ENCODE peak calls at places on chromosome 6, in five cellular contexts. One of them, this sample, is unnamed. For H3K27me3, the result is how much of the 10 kb centered on the place peaks cover.

GRCh38 chr6:66226099-66226498 is 519.1 kb upstream of the EYS start:
- DNase-seq in tibial nerve: no peak
- DNase-seq in transverse colon: no peak
- DNase-seq in ovary: no peak
- DNase-seq in fibroblast of lung: no peak
- DNase-seq in this sample: no peak

GRCh38 chr6:29905286-29905685 is 37.0 kb upstream of the HLA-A start:
- DNase-seq in tibial nerve: no peak
- DNase-seq in transverse colon: no peak
- DNase-seq in ovary: no peak
- DNase-seq in fibroblast of lung: no peak
- DNase-seq in this sample: no peak

GRCh38 chr6:30931959-30932645 is at the start of gene SFTA2:
- DNase-seq in tibial nerve: no peak
- DNase-seq in transverse colon: no peak
- DNase-seq in ovary: no peak
- DNase-seq in fibroblast of lung: no peak
- DNase-seq in this sample: no peak

GRCh38 chr6:13568970-13569369 is 5.4 kb upstream of the SIRT5 start:
- DNase-seq in tibial nerve: no peak
- DNase-seq in transverse colon: no peak
- DNase-seq in ovary: no peak
- DNase-seq in fibroblast of lung: no peak
- DNase-seq in this sample: no peak

GRCh38 chr6:42136508-42137191 is 5.8 kb downstream of the C6orf132 start:
- DNase-seq in tibial nerve: no peak
- DNase-seq in transverse colon: peak
- DNase-seq in ovary: no peak
- DNase-seq in fibroblast of lung: peak
- DNase-seq in this sample: peak

GRCh38 chr6:88662653-88663174 is 300.7 kb downstream of the RNGTT start:
- DNase-seq in tibial nerve: no peak
- DNase-seq in transverse colon: no peak
- DNase-seq in ovary: no peak
- DNase-seq in fibroblast of lung: no peak
- DNase-seq in this sample: no peak

GRCh38 chr6:169642455-169642854 is 59.4 kb downstream of the WDR27 start:
- DNase-seq in tibial nerve: no peak
- DNase-seq in transverse colon: no peak
- DNase-seq in ovary: no peak
- DNase-seq in fibroblast of lung: no peak
- DNase-seq in this sample: no peak

GRCh38 chr6:79670789-79671188 is 39.7 kb downstream of the SH3BGRL2 start:
- DNase-seq in tibial nerve: no peak
- DNase-seq in transverse colon: no peak
- DNase-seq in ovary: no peak
- DNase-seq in fibroblast of lung: no peak
- DNase-seq in this sample: peak

GRCh38 chr6:149781715-149782114 is 32.2 kb downstream of the PCMT1 start:
- DNase-seq in tibial nerve: no peak
- DNase-seq in transverse colon: no peak
- DNase-seq in ovary: no peak
- DNase-seq in fibroblast of lung: no peak
- DNase-seq in this sample: no peak

GRCh38 chr6:155303361-155303870 is 10.9 kb downstream of the TFB1M start:
- DNase-seq in tibial nerve: no peak
- DNase-seq in transverse colon: no peak
- DNase-seq in ovary: no peak
- DNase-seq in fibroblast of lung: peak
- DNase-seq in this sample: peak

GRCh38 chr6:24743944-24744335 is 25.0 kb upstream of the C6orf62 start:
- DNase-seq in tibial nerve: no peak
- DNase-seq in transverse colon: no peak
- DNase-seq in ovary: no peak
- DNase-seq in fibroblast of lung: no peak
- DNase-seq in this sample: no peak

GRCh38 chr6:114108119-114109002 is 137.4 kb upstream of the HDAC2 start:
- DNase-seq in tibial nerve: peak
- DNase-seq in transverse colon: peak
- DNase-seq in ovary: no peak
- DNase-seq in fibroblast of lung: peak
- DNase-seq in this sample: peak

GRCh38 chr6:17816921-17817611 is 110.3 kb upstream of the NUP153 start:
- DNase-seq in tibial nerve: no peak
- DNase-seq in transverse colon: no peak
- DNase-seq in ovary: no peak
- DNase-seq in fibroblast of lung: peak
- DNase-seq in this sample: no peak

GRCh38 chr6:73461537-73462350 is at the start of gene MTO1:
- DNase-seq in tibial nerve: peak
- DNase-seq in transverse colon: peak
- DNase-seq in ovary: peak
- DNase-seq in fibroblast of lung: peak
- DNase-seq in this sample: peak

GRCh38 chr6:69895396-69895795 is 29.0 kb downstream of the COL19A1 start:
- DNase-seq in tibial nerve: no peak
- DNase-seq in transverse colon: no peak
- DNase-seq in ovary: no peak
- DNase-seq in fibroblast of lung: no peak
- DNase-seq in this sample: no peak

GRCh38 chr6:136404627-136405310 is 115.1 kb upstream of the BCLAF1 start:
- DNase-seq in tibial nerve: no peak
- DNase-seq in transverse colon: no peak
- DNase-seq in ovary: no peak
- DNase-seq in fibroblast of lung: no peak
- DNase-seq in this sample: no peak

GRCh38 chr6:138485005-138485545 is 14.2 kb downstream of the NHSL1 start:
- DNase-seq in tibial nerve: no peak
- DNase-seq in transverse colon: no peak
- DNase-seq in ovary: no peak
- DNase-seq in fibroblast of lung: peak
- DNase-seq in this sample: no peak

GRCh38 chr6:28802417-28803336 is 121.1 kb downstream of the TRIM27 start:
- DNase-seq in tibial nerve: no peak
- DNase-seq in transverse colon: no peak
- DNase-seq in ovary: no peak
- DNase-seq in fibroblast of lung: peak
- DNase-seq in this sample: peak

GRCh38 chr6:144083172-144083571 is 12.2 kb downstream of the SF3B5 start:
- DNase-seq in tibial nerve: no peak
- DNase-seq in transverse colon: no peak
- DNase-seq in ovary: no peak
- DNase-seq in fibroblast of lung: no peak
- DNase-seq in this sample: no peak

GRCh38 chr6:112330877-112331260 is 16.3 kb upstream of the RFPL4B start:
- DNase-seq in tibial nerve: no peak
- DNase-seq in transverse colon: no peak
- DNase-seq in ovary: no peak
- DNase-seq in fibroblast of lung: no peak
- DNase-seq in this sample: no peak

GRCh38 chr6:169858935-169859351 is 107.5 kb downstream of the ERMARD start:
- DNase-seq in tibial nerve: no peak
- DNase-seq in transverse colon: no peak
- DNase-seq in ovary: no peak
- DNase-seq in fibroblast of lung: no peak
- DNase-seq in this sample: peak

GRCh38 chr6:43883698-43884659 is 114.0 kb downstream of the VEGFA start:
- DNase-seq in tibial nerve: no peak
- DNase-seq in transverse colon: no peak
- DNase-seq in ovary: no peak
- DNase-seq in fibroblast of lung: no peak
- DNase-seq in this sample: no peak

GRCh38 chr6:7138921-7139358 is 31.2 kb downstream of the RREB1 start:
- DNase-seq in tibial nerve: no peak
- DNase-seq in transverse colon: peak
- DNase-seq in ovary: no peak
- DNase-seq in fibroblast of lung: no peak
- DNase-seq in this sample: peak

GRCh38 chr6:121830759-121831158 is 395.3 kb downstream of the GJA1 start:
- DNase-seq in tibial nerve: no peak
- DNase-seq in transverse colon: no peak
- DNase-seq in ovary: no peak
- DNase-seq in fibroblast of lung: no peak
- DNase-seq in this sample: no peak

GRCh38 chr6:125781307-125781868 is 9.4 kb upstream of the NCOA7 start:
- DNase-seq in tibial nerve: no peak
- DNase-seq in transverse colon: peak
- DNase-seq in ovary: no peak
- DNase-seq in fibroblast of lung: peak
- DNase-seq in this sample: no peak

GRCh38 chr6:84623956-84624680 is 140.3 kb downstream of the TBX18 start:
- DNase-seq in tibial nerve: peak
- DNase-seq in transverse colon: no peak
- DNase-seq in ovary: no peak
- DNase-seq in fibroblast of lung: peak
- DNase-seq in this sample: peak

GRCh38 chr6:95686858-95687257 is 109.5 kb downstream of the MANEA start:
- DNase-seq in tibial nerve: no peak
- DNase-seq in transverse colon: no peak
- DNase-seq in ovary: no peak
- DNase-seq in fibroblast of lung: no peak
- DNase-seq in this sample: no peak

GRCh38 chr6:36386495-36387439 is 702 bp downstream of the ETV7 start:
- DNase-seq in tibial nerve: peak
- DNase-seq in transverse colon: peak
- DNase-seq in ovary: peak
- DNase-seq in fibroblast of lung: peak
- DNase-seq in this sample: peak

GRCh38 chr6:5850848-5851255 is 155.9 kb downstream of the NRN1 start:
- DNase-seq in tibial nerve: no peak
- DNase-seq in transverse colon: no peak
- DNase-seq in ovary: no peak
- DNase-seq in fibroblast of lung: no peak
- DNase-seq in this sample: no peak

GRCh38 chr6:39754493-39755115 is 29.4 kb upstream of the KIF6 start:
- DNase-seq in tibial nerve: peak
- DNase-seq in transverse colon: no peak
- DNase-seq in ovary: no peak
- DNase-seq in fibroblast of lung: no peak
- DNase-seq in this sample: no peak

GRCh38 chr6:165001502-165002157 is 307.8 kb downstream of the C6orf118 start:
- DNase-seq in tibial nerve: no peak
- DNase-seq in transverse colon: no peak
- DNase-seq in ovary: no peak
- DNase-seq in fibroblast of lung: no peak
- DNase-seq in this sample: no peak

GRCh38 chr6:165002358-165002757 is 307.0 kb downstream of the C6orf118 start:
- DNase-seq in tibial nerve: no peak
- DNase-seq in transverse colon: no peak
- DNase-seq in ovary: no peak
- DNase-seq in fibroblast of lung: no peak
- DNase-seq in this sample: no peak

GRCh38 chr6:164998297-164998696 is 311.1 kb downstream of the C6orf118 start:
- DNase-seq in tibial nerve: no peak
- DNase-seq in transverse colon: no peak
- DNase-seq in ovary: no peak
- DNase-seq in fibroblast of lung: no peak
- DNase-seq in this sample: no peak

GRCh38 chr6:165002866-165003265 is 306.5 kb downstream of the C6orf118 start:
- DNase-seq in tibial nerve: no peak
- DNase-seq in transverse colon: no peak
- DNase-seq in ovary: no peak
- DNase-seq in fibroblast of lung: peak
- DNase-seq in this sample: no peak
- TF ChIP-seq CTCF in tibial nerve: no peak
- TF ChIP-seq CTCF in transverse colon: no peak
- TF ChIP-seq CTCF in ovary: no peak
- TF ChIP-seq CTCF in fibroblast of lung: no peak
- TF ChIP-seq CTCF in this sample: no peak

DNA sequence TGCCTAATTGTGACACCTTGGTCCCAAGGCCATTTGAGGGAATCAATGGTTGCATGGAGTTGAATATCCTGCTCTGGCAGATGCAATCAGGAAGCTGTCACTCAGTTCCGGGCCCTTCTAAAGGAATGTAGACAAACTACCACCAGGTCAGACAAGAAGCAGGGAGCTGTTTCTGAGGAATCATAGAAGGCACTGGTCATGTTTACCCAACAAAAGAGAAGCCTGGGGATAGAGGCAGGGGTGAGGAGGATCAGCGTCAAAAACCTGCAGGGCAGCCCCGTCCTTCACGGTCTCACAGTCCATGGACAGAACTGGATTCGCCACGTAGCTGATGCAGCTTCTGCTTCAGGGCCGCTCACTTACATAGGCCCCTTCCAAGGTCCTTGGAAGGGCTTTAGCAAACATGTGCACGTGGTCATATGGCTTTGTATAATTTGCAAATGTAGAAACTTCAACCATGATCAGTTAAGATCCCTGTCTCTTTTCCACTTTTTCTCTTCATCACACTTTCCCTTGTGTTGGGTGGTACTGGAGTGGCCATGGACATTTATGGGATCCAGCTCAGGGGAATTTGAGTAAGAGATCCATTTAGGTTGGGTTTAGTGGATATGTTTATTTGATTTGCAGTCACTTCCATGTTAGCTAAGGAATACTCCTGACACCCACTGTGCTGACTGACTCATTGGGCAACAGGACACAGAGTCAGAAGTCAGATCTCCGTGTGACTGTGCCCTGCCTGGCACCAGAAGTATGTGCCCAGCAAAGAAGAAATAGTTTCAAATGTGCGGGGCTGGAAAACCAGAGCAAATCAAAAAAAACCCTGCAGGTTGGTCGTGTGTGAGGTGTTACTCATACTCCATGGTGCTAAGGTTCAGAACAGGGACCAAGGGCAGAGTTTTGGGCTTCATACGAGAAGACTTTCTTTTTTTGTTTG is 60.0 kb upstream of the ZFAND3 start:
- DNase-seq in tibial nerve: no peak
- DNase-seq in transverse colon: no peak
- DNase-seq in ovary: no peak
- DNase-seq in fibroblast of lung: no peak
- DNase-seq in this sample: no peak
- H3K27me3 ChIP-seq in tibial nerve: under half
- H3K27me3 ChIP-seq in transverse colon: under half
- H3K27me3 ChIP-seq in ovary: under half
- H3K27me3 ChIP-seq in fibroblast of lung: under half
- H3K27me3 ChIP-seq in this sample: under half

DNA sequence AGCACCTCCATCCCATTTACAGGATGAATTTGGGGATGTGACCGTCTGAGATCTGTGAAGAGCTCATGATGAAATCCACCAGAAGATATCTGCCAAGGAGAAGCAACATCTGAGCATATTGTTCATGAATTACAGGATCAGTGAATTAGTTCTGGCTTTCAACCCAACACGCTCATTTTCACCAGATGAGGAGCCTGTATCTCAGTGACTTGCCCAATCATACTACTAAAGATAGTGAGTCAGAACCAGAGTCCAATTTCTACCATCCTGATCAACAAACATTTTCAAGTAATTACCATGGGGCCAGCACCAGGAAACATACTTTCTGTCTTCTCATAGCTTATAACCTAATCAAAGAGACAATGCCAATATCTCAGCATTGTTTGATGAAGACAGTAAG is 116.6 kb downstream of the ZDHHC14 start:
- DNase-seq in tibial nerve: no peak
- DNase-seq in transverse colon: no peak
- DNase-seq in ovary: no peak
- DNase-seq in fibroblast of lung: no peak
- DNase-seq in this sample: no peak
- TF ChIP-seq CTCF in tibial nerve: no peak
- TF ChIP-seq CTCF in transverse colon: no peak
- TF ChIP-seq CTCF in ovary: no peak
- TF ChIP-seq CTCF in fibroblast of lung: no peak
- TF ChIP-seq CTCF in this sample: no peak

GRCh38 chr6:161417712-161418457 is 144.0 kb upstream of the AGPAT4 start:
- DNase-seq in tibial nerve: peak
- DNase-seq in transverse colon: no peak
- DNase-seq in ovary: peak
- DNase-seq in fibroblast of lung: peak
- DNase-seq in this sample: no peak
- H3K27me3 ChIP-seq in tibial nerve: under half
- H3K27me3 ChIP-seq in transverse colon: under half
- H3K27me3 ChIP-seq in ovary: under half
- H3K27me3 ChIP-seq in fibroblast of lung: under half
- H3K27me3 ChIP-seq in this sample: under half

This sample was measured in bronchial epithelial cell.